ENCODE peak calls at places on chromosomes 2 and 18, in nine cellular contexts. F is stimulated activated CD4-positive, alpha-beta T cell treated with anti-CD3 and anti-CD28 coated beads, TNF-alpha, amount 100 ng/mL, for 24 hours; W is GM20000; H is posterior vena cava; E is activated B cell treated with CpG ODN at 0.5 μM for 24 hours; Z is progenitor cell of endocrine pancreas; R is HEK293T; U is HT1080; C is thoracic aorta. X is an unnamed sample.

GRCh38 chr2:71129891-71130324 is at the start of gene MCEE:
- DNase-seq in R (peak), E (no peak), W (peak), U (peak), F (peak), C (peak), Z (peak), H (peak), X (peak)

GRCh38 chr2:201966691-201967388 is 66.8 kb upstream of the FZD7 start:
- DNase-seq in R (no peak), Z (no peak), E (no peak), U (no peak), H (no peak), W (no peak), C (no peak), F (no peak), X (no peak)

GRCh38 chr2:128746356-128746755 is 427.7 kb upstream of the HS6ST1 start:
- DNase-seq in E (no peak), Z (no peak), W (no peak), F (no peak), C (no peak), U (no peak), R (no peak), H (no peak), X (no peak)

GRCh38 chr2:70039366-70039765 is 47.9 kb upstream of the PCBP1 start:
- DNase-seq in Z (no peak), U (no peak), E (no peak), H (no peak), C (no peak), F (no peak), R (no peak), W (no peak), X (no peak)

GRCh38 chr2:106165064-106165463 is 29.0 kb downstream of the UXS1 start:
- DNase-seq in Z (no peak), U (no peak), R (no peak), H (no peak), E (no peak), W (no peak), F (no peak), C (no peak), X (no peak)

GRCh38 chr2:2577366-2577765 is 246.3 kb upstream of the MYT1L start:
- DNase-seq in C (no peak), U (no peak), Z (no peak), H (no peak), E (no peak), W (no peak), R (no peak), F (no peak), X (no peak)

GRCh38 chr18:31680836-31681568 is 3.4 kb downstream of the B4GALT6 start:
- DNase-seq in C (no peak), E (no peak), H (no peak), R (peak), F (no peak), U (peak), Z (no peak), W (peak), X (peak)

GRCh38 chr2:215793747-215794595 is 219.4 kb downstream of the MREG start:
- DNase-seq in C (peak), H (no peak), U (peak), R (no peak), W (no peak), Z (no peak), E (no peak), F (peak), X (peak)

GRCh38 chr2:13000644-13001375 is 284.1 kb downstream of the TRIB2 start:
- DNase-seq in Z (no peak), W (no peak), E (no peak), C (no peak), H (no peak), F (no peak), U (no peak), R (no peak), X (no peak)

GRCh38 chr2:97764559-97765263 is 51.3 kb downstream of the ZAP70 start:
- DNase-seq in W (no peak), H (no peak), F (no peak), R (no peak), Z (no peak), U (no peak), E (no peak), C (no peak), X (no peak)

GRCh38 chr2:222196159-222196558 is 102.6 kb downstream of the PAX3 start:
- DNase-seq in R (no peak), C (no peak), H (no peak), Z (no peak), W (no peak), E (no peak), U (peak), F (no peak), X (no peak)